ENCODE peak calls at places on chromosomes 13 and 19, in eight cellular contexts. M is upper lobe of right lung; X is AG09309; J is MG63; F is stimulated activated CD4-positive, alpha-beta T cell treated with anti-CD3 and anti-CD28 coated beads, Interleukin-12 subunit alpha, Interleukin-12 subunit beta, amount 100 ng/mL, for 24 hours; U is CD4-positive, alpha-beta T cell; W is NCI-H1694 treated with DMSO at 0.1 percent for 48 hours; H is GM10248. A is an unnamed sample.

GRCh38 chr19:40525234-40526051 is 51.2 kb upstream of the SHKBP1 start:
- DNase-seq in M (no peak), X (no peak), J (no peak), F (no peak), U (no peak), W (no peak), H (no peak), A (no peak)

GRCh38 chr13:95156208-95156607 is 145.0 kb downstream of the ABCC4 start:
- DNase-seq in M (no peak), X (no peak), J (no peak), F (no peak), U (no peak), W (no peak), H (no peak), A (no peak)

GRCh38 chr19:47729799-47730520 is 15.4 kb upstream of the NOP53 start:
- DNase-seq in M (peak), X (no peak), J (peak), F (peak), U (no peak), W (no peak), H (no peak), A (no peak)

GRCh38 chr19:9724157-9724556 is 44.4 kb downstream of the ZNF846 start:
- DNase-seq in M (no peak), X (no peak), J (no peak), F (no peak), U (no peak), W (no peak), H (no peak), A (no peak)

GRCh38 chr19:46192990-46193650 is 36.4 kb upstream of the IGFL1 start:
- DNase-seq in M (no peak), X (peak), J (peak), F (no peak), U (no peak), W (no peak), H (no peak), A (peak)

GRCh38 chr13:26978081-26978860 is 193.3 kb downstream of the USP12 start:
- DNase-seq in M (no peak), X (no peak), J (no peak), F (no peak), U (no peak), W (no peak), H (no peak), A (no peak)

GRCh38 chr19:45747513-45747912 is 14.3 kb downstream of the MEIOSIN start:
- DNase-seq in M (no peak), X (no peak), J (no peak), F (no peak), U (no peak), W (no peak), H (peak), A (no peak)

GRCh38 chr13:25037057-25037813 is 58.7 kb upstream of the PABPC3 start:
- DNase-seq in M (no peak), X (peak), J (peak), F (peak), U (no peak), W (peak), H (peak), A (peak)

GRCh38 chr13:79581870-79582315 is 100.9 kb downstream of the NDFIP2 start:
- DNase-seq in M (no peak), X (no peak), J (peak), F (no peak), U (no peak), W (peak), H (no peak), A (peak)

GRCh38 chr13:41200126-41200525 is 5.8 kb upstream of the KBTBD7 start:
- DNase-seq in M (no peak), X (no peak), J (no peak), F (no peak), U (no peak), W (no peak), H (no peak), A (no peak)

GRCh38 chr13:94236876-94237275 is 242.6 kb downstream of the DCT start:
- DNase-seq in M (no peak), X (no peak), J (no peak), F (no peak), U (no peak), W (no peak), H (no peak), A (no peak)

GRCh38 chr19:18675779-18676178 is 7.7 kb upstream of the CRTC1 start:
- DNase-seq in M (no peak), X (no peak), J (no peak), F (no peak), U (no peak), W (no peak), H (no peak), A (no peak)

A was measured in Daoy.